ENCODE peak calls at places on chromosomes 4 and X, in five cellular contexts. One of them, this sample, is unnamed.

GRCh38 chr4:24791043-24791442 is 4.3 kb upstream of the SOD3 start:
- DNase-seq in NCI-H1092: no peak
- DNase-seq in mucosa of gallbladder: no peak
- DNase-seq in EL: no peak
- DNase-seq in breast epithelium: no peak
- DNase-seq in this sample: no peak

GRCh38 chr4:102629686-102630085 is 128.5 kb downstream of the NFKB1 start:
- DNase-seq in mucosa of gallbladder: no peak
- DNase-seq in breast epithelium: no peak
- DNase-seq in EL: no peak
- DNase-seq in NCI-H1092: no peak
- DNase-seq in this sample: no peak

GRCh38 chrX:151870603-151871002 is 42.1 kb upstream of the MAGEA4 start:
- DNase-seq in breast epithelium: no peak
- DNase-seq in NCI-H1092: no peak
- DNase-seq in EL: peak
- DNase-seq in mucosa of gallbladder: no peak
- DNase-seq in this sample: peak

GRCh38 chrX:132118361-132118760 is 9.5 kb downstream of the FRMD7 start:
- DNase-seq in breast epithelium: no peak
- DNase-seq in EL: no peak
- DNase-seq in mucosa of gallbladder: no peak
- DNase-seq in NCI-H1092: no peak
- DNase-seq in this sample: no peak

GRCh38 chr4:38385286-38386010 is 278.6 kb upstream of the KLF3 start:
- DNase-seq in breast epithelium: no peak
- DNase-seq in mucosa of gallbladder: peak
- DNase-seq in EL: no peak
- DNase-seq in NCI-H1092: no peak
- DNase-seq in this sample: no peak

GRCh38 chr4:183876268-183876934 is 28.7 kb upstream of the STOX2 start:
- DNase-seq in NCI-H1092: peak
- DNase-seq in breast epithelium: no peak
- DNase-seq in EL: peak
- DNase-seq in mucosa of gallbladder: peak
- DNase-seq in this sample: peak

GRCh38 chr4:62023633-62024032 is 823.5 kb downstream of the ADGRL3 start:
- DNase-seq in EL: no peak
- DNase-seq in mucosa of gallbladder: no peak
- DNase-seq in NCI-H1092: no peak
- DNase-seq in breast epithelium: no peak
- DNase-seq in this sample: peak

GRCh38 chr4:175805863-175806262 is 6.2 kb downstream of the GPM6A start:
- DNase-seq in breast epithelium: no peak
- DNase-seq in mucosa of gallbladder: no peak
- DNase-seq in EL: no peak
- DNase-seq in NCI-H1092: no peak
- DNase-seq in this sample: no peak

GRCh38 chrX:34900691-34901090 is 41.9 kb upstream of the FAM47B start:
- DNase-seq in NCI-H1092: no peak
- DNase-seq in breast epithelium: no peak
- DNase-seq in mucosa of gallbladder: no peak
- DNase-seq in EL: no peak
- DNase-seq in this sample: no peak

GRCh38 chr4:145716200-145716599 is 36.3 kb downstream of the C4orf51 start:
- DNase-seq in mucosa of gallbladder: no peak
- DNase-seq in EL: peak
- DNase-seq in NCI-H1092: no peak
- DNase-seq in breast epithelium: no peak
- DNase-seq in this sample: peak

GRCh38 chr4:137635108-137635507 is 102.8 kb upstream of the PCDH18 start:
- DNase-seq in breast epithelium: no peak
- DNase-seq in mucosa of gallbladder: no peak
- DNase-seq in EL: no peak
- DNase-seq in NCI-H1092: no peak
- DNase-seq in this sample: peak

GRCh38 chrX:155998116-155998515 is 620 bp downstream of the IL9R start:
- DNase-seq in breast epithelium: no peak
- DNase-seq in mucosa of gallbladder: no peak
- DNase-seq in EL: no peak
- DNase-seq in NCI-H1092: no peak
- DNase-seq in this sample: no peak

GRCh38 chr4:55442541-55442940 is 46.8 kb downstream of the TMEM165 start:
- DNase-seq in breast epithelium: no peak
- DNase-seq in EL: no peak
- DNase-seq in mucosa of gallbladder: no peak
- DNase-seq in NCI-H1092: no peak
- DNase-seq in this sample: peak

GRCh38 chr4:82797048-82797590 is 1.5 kb downstream of the SCD5 start:
- DNase-seq in EL: peak
- DNase-seq in NCI-H1092: no peak
- DNase-seq in breast epithelium: no peak
- DNase-seq in mucosa of gallbladder: no peak
- DNase-seq in this sample: no peak

GRCh38 chrX:76064825-76065224 is 108.0 kb upstream of the PBDC1 start:
- DNase-seq in breast epithelium: no peak
- DNase-seq in mucosa of gallbladder: no peak
- DNase-seq in NCI-H1092: no peak
- DNase-seq in EL: no peak
- DNase-seq in this sample: no peak

GRCh38 chr4:931194-931959 is 739 bp downstream of the GAK start:
- DNase-seq in mucosa of gallbladder: no peak
- DNase-seq in NCI-H1092: no peak
- DNase-seq in EL: peak
- DNase-seq in breast epithelium: no peak
- DNase-seq in this sample: no peak

GRCh38 chr4:54231419-54232150 is 2.5 kb downstream of the PDGFRA start:
- DNase-seq in NCI-H1092: no peak
- DNase-seq in breast epithelium: no peak
- DNase-seq in EL: peak
- DNase-seq in mucosa of gallbladder: no peak
- DNase-seq in this sample: no peak

GRCh38 chrX:107674480-107675364 is 46.4 kb downstream of the PRPS1 start:
- DNase-seq in EL: no peak
- DNase-seq in breast epithelium: peak
- DNase-seq in NCI-H1092: no peak
- DNase-seq in mucosa of gallbladder: peak
- DNase-seq in this sample: no peak

GRCh38 chrX:54808109-54808604 is 612 bp downstream of the MAGED2 start:
- DNase-seq in NCI-H1092: peak
- DNase-seq in EL: peak
- DNase-seq in breast epithelium: no peak
- DNase-seq in mucosa of gallbladder: peak
- DNase-seq in this sample: no peak

GRCh38 chrX:55524487-55524886 is 34.8 kb upstream of the USP51 start:
- DNase-seq in mucosa of gallbladder: no peak
- DNase-seq in EL: no peak
- DNase-seq in breast epithelium: no peak
- DNase-seq in NCI-H1092: no peak
- DNase-seq in this sample: peak

GRCh38 chr4:38390962-38391361 is 273.0 kb upstream of the KLF3 start:
- DNase-seq in NCI-H1092: no peak
- DNase-seq in EL: no peak
- DNase-seq in mucosa of gallbladder: no peak
- DNase-seq in breast epithelium: no peak
- DNase-seq in this sample: no peak

GRCh38 chrX:130321550-130321949 is 18.2 kb upstream of the SLC25A14 start:
- DNase-seq in mucosa of gallbladder: no peak
- DNase-seq in EL: no peak
- DNase-seq in breast epithelium: no peak
- DNase-seq in NCI-H1092: no peak
- DNase-seq in this sample: no peak

GRCh38 chr4:25949166-25949748 is 35.2 kb downstream of the SMIM20 start:
- DNase-seq in EL: no peak
- DNase-seq in NCI-H1092: no peak
- DNase-seq in mucosa of gallbladder: no peak
- DNase-seq in breast epithelium: no peak
- DNase-seq in this sample: no peak

GRCh38 chrX:15761564-15762191 is 23.6 kb downstream of the CA5B start:
- DNase-seq in mucosa of gallbladder: peak
- DNase-seq in EL: peak
- DNase-seq in breast epithelium: no peak
- DNase-seq in NCI-H1092: peak
- DNase-seq in this sample: peak

GRCh38 chr4:120399846-120400245 is 333.2 kb upstream of the MAD2L1 start:
- DNase-seq in NCI-H1092: no peak
- DNase-seq in EL: no peak
- DNase-seq in breast epithelium: no peak
- DNase-seq in mucosa of gallbladder: no peak
- DNase-seq in this sample: no peak

GRCh38 chr4:3317011-3317655 is 24.3 kb downstream of the RGS12 start:
- DNase-seq in EL: no peak
- DNase-seq in NCI-H1092: no peak
- DNase-seq in mucosa of gallbladder: no peak
- DNase-seq in breast epithelium: peak
- DNase-seq in this sample: no peak

GRCh38 chr4:118849867-118850812 is 14.2 kb upstream of the SEC24D start:
- DNase-seq in breast epithelium: no peak
- DNase-seq in NCI-H1092: no peak
- DNase-seq in EL: peak
- DNase-seq in mucosa of gallbladder: peak
- DNase-seq in this sample: peak

GRCh38 chrX:15930585-15930984 is 76.0 kb upstream of the AP1S2 start:
- DNase-seq in EL: peak
- DNase-seq in breast epithelium: no peak
- DNase-seq in NCI-H1092: peak
- DNase-seq in mucosa of gallbladder: no peak
- DNase-seq in this sample: peak